ENCODE peak calls at places on chromosomes 7 and 10, in nine cellular contexts. F is activated T-helper 2 cell treated with anti-CD3 and anti-CD28 coated beads, Interferon-gamma antibody, Interleukin-2, Interleukin-4, amounts not matched to agents 10 μg/mL and 5 μg/mL and 100 μg/mL, durations not matched to agents 14 hours and 24 hours and 36 hours; M is neural progenitor cell; K is breast epithelium; I is heart right ventricle; A is activated CD4-positive, alpha-beta T cell treated with anti-CD3 and anti-CD28 coated beads, Interleukin-2, amount 10 ng/mL, durations not matched to agents 7 days and 5 days; R is AG08396; V is GM12865; J is thoracic aorta. T is an unnamed sample.

GRCh38 chr10:128851726-128852125 is 615.3 kb upstream of the MGMT start:
- DNase-seq in K (no peak), J (no peak), R (no peak), A (no peak), I (no peak), F (no peak), V (no peak), M (no peak), T (no peak)

GRCh38 chr10:13880760-13881159 is 294.0 kb downstream of the PRPF18 start:
- DNase-seq in K (no peak), I (no peak), F (no peak), R (no peak), V (no peak), M (no peak), J (no peak), A (no peak), T (no peak)

GRCh38 chr10:96721207-96721572 is 876 bp upstream of the PIK3AP1 start:
- DNase-seq in F (no peak), R (no peak), M (no peak), J (no peak), A (no peak), V (no peak), K (no peak), I (no peak), T (no peak)

GRCh38 chr10:69994262-69994661 is 58.4 kb upstream of the MACROH2A2 start:
- DNase-seq in I (peak; percentile 29), R (peak; percentile 82), M (peak; percentile 26), F (no peak), K (no peak), A (no peak), J (no peak), V (peak; percentile 27), T (no peak)

GRCh38 chr10:76252733-76253132 is 821.3 kb downstream of the LRMDA start:
- DNase-seq in K (no peak), R (peak; percentile 8), A (no peak), V (no peak), J (no peak), I (no peak), M (no peak), F (no peak), T (no peak)

GRCh38 chr10:23363788-23364135 is 19.2 kb upstream of the C10orf67 start:
- DNase-seq in V (no peak), F (no peak), K (no peak), J (no peak), I (no peak), M (no peak), A (peak; percentile 27), R (no peak), T (no peak)

GRCh38 chr10:72038458-72039001 is 49.8 kb downstream of the SPOCK2 start:
- DNase-seq in F (no peak), J (no peak), M (peak; percentile 43), K (no peak), A (no peak), R (peak; percentile 63), I (no peak), V (no peak), T (no peak)

GRCh38 chr7:18623389-18623788 is 127.8 kb downstream of the HDAC9 start:
- DNase-seq in A (no peak), I (no peak), M (no peak), F (no peak), R (no peak), V (no peak), K (no peak), J (no peak), T (no peak)

GRCh38 chr10:118332948-118333710 is 9.0 kb downstream of the FAM204A start:
- DNase-seq in R (no peak), I (no peak), J (no peak), A (no peak), F (no peak), M (no peak), V (no peak), K (no peak), T (no peak)

GRCh38 chr10:26516540-26517101 is 78.5 kb downstream of the APBB1IP start:
- DNase-seq in A (no peak), I (no peak), K (no peak), F (no peak), R (no peak), V (no peak), M (peak; percentile 11), J (no peak), T (no peak)

GRCh38 chr10:17001297-17001744 is 128.3 kb downstream of the CUBN start:
- DNase-seq in F (no peak), V (no peak), R (no peak), A (no peak), M (no peak), J (no peak), K (no peak), I (no peak), T (peak; percentile 84)